ENCODE peak calls at places on chromosomes 2 and 18, in five cellular contexts. N is cardiac muscle cell, L is left lung, F is H1, G is SJSA1. R is an unnamed sample.

GRCh38 chr2:36362291-36362690 is 6.7 kb downstream of the CRIM1 start:
- DNase-seq in N (no peak), L (no peak), F (no peak), G (peak; percentile 43), R (no peak)

GRCh38 chr2:75071766-75072165 is 113.3 kb downstream of the POLE4 start:
- DNase-seq in N (no peak), L (no peak), F (no peak), G (no peak), R (no peak)

GRCh38 chr2:5937865-5938565 is 245.8 kb downstream of the SOX11 start:
- DNase-seq in N (peak; percentile 26), L (no peak), F (no peak), G (no peak), R (no peak)

GRCh38 chr2:1572638-1573037 is 159.4 kb downstream of the TPO start:
- DNase-seq in N (no peak), L (no peak), F (no peak), G (no peak), R (no peak)

GRCh38 chr2:128235581-128235980 is 83.1 kb downstream of the HS6ST1 start:
- DNase-seq in N (no peak), L (no peak), F (no peak), G (no peak), R (no peak)

GRCh38 chr2:128433911-128434550 is 115.4 kb upstream of the HS6ST1 start:
- DNase-seq in N (no peak), L (peak; percentile 15), F (no peak), G (no peak), R (no peak)

GRCh38 chr2:3535467-3535793 is 16.1 kb upstream of the ADI1 start:
- DNase-seq in N (no peak), L (no peak), F (no peak), G (no peak), R (no peak)

GRCh38 chr2:158339513-158339912 is 117.0 kb downstream of the CCDC148 start:
- DNase-seq in N (no peak), L (no peak), F (no peak), G (no peak), R (no peak)

GRCh38 chr2:64979744-64980143 is 9.5 kb upstream of the SLC1A4 start:
- DNase-seq in N (no peak), L (no peak), F (no peak), G (no peak), R (no peak)

GRCh38 chr2:58896600-58896999 is 655.5 kb upstream of the FANCL start:
- DNase-seq in N (no peak), L (no peak), F (no peak), G (no peak), R (no peak)

GRCh38 chr2:618591-618990 is 58.6 kb downstream of the TMEM18 start:
- DNase-seq in N (no peak), L (no peak), F (no peak), G (no peak), R (no peak)

GRCh38 chr18:63292844-63293683 is 26.5 kb downstream of the BCL2 start:
- DNase-seq in N (no peak), L (no peak), F (no peak), G (no peak), R (no peak)

GRCh38 chr2:150759531-150759930 is 272.1 kb upstream of the RND3 start:
- DNase-seq in N (no peak), L (no peak), F (no peak), G (no peak), R (no peak)

GRCh38 chr2:31131871-31132270 is 6.4 kb downstream of the GALNT14 start:
- DNase-seq in N (no peak), L (no peak), F (no peak), G (no peak), R (no peak)

GRCh38 chr2:20350753-20351554 is at the start of gene PUM2:
- DNase-seq in N (peak; percentile 96), L (peak; percentile 93), F (peak; percentile 90), G (peak; percentile 94), R (peak; percentile 95)

GRCh38 chr18:4353853-4354418 is 101.2 kb downstream of the DLGAP1 start:
- DNase-seq in N (no peak), L (no peak), F (no peak), G (no peak), R (no peak)

GRCh38 chr18:23871410-23871809 is 143.1 kb upstream of the TTC39C start:
- DNase-seq in N (peak; percentile 54), L (no peak), F (no peak), G (peak; percentile 33), R (no peak)

GRCh38 chr18:22983175-22983574 is 50.0 kb downstream of the RBBP8 start:
- DNase-seq in N (peak; percentile 29), L (no peak), F (no peak), G (peak; percentile 14), R (no peak)

GRCh38 chr2:55620123-55620779 is 2.8 kb upstream of the PPP4R3B start:
- DNase-seq in N (peak; percentile 6), L (no peak), F (no peak), G (no peak), R (no peak)

GRCh38 chr2:10079931-10080535 is at the start of gene CYS1:
- DNase-seq in N (peak; percentile 52), L (no peak), F (no peak), G (no peak), R (no peak)

GRCh38 chr18:48339692-48340091 is 69.5 kb downstream of the ZBTB7C start:
- DNase-seq in N (no peak), L (no peak), F (no peak), G (no peak), R (no peak)

GRCh38 chr2:158191076-158191566 is 89.4 kb downstream of the UPP2 start:
- DNase-seq in N (no peak), L (no peak), F (no peak), G (peak; percentile 53), R (no peak)

GRCh38 chr2:69615078-69615630 is 28.4 kb downstream of the AAK1 start:
- DNase-seq in N (no peak), L (no peak), F (no peak), G (no peak), R (no peak)

GRCh38 chr2:22027345-22028005 is 903.7 kb downstream of the TDRD15 start:
- DNase-seq in N (no peak), L (no peak), F (no peak), G (no peak), R (no peak)

GRCh38 chr2:174611851-174612250 is 14.2 kb upstream of the WIPF1 start:
- DNase-seq in N (no peak), L (no peak), F (no peak), G (no peak), R (no peak)

GRCh38 chr2:12694990-12695774 is 21.6 kb upstream of the TRIB2 start:
- DNase-seq in N (no peak), L (no peak), F (no peak), G (no peak), R (no peak)

GRCh38 chr2:150924862-150925261 is 336.8 kb downstream of the RBM43 start:
- DNase-seq in N (no peak), L (no peak), F (no peak), G (no peak), R (no peak)

GRCh38 chr2:11863513-11864328 is 117.3 kb downstream of the LPIN1 start:
- DNase-seq in N (peak; percentile 87), L (peak; percentile 87), F (peak; percentile 78), G (peak; percentile 94), R (peak; percentile 81)

GRCh38 chr2:7424481-7424880 is 507.3 kb downstream of the RNF144A start:
- DNase-seq in N (no peak), L (no peak), F (no peak), G (no peak), R (no peak)

GRCh38 chr18:13539050-13539449 is 187.3 kb downstream of the FAM210A start:
- DNase-seq in N (no peak), L (no peak), F (no peak), G (no peak), R (peak; percentile 43)

GRCh38 chr2:231716641-231717280 is 8.4 kb downstream of the PTMA start:
- DNase-seq in N (no peak), L (no peak), F (no peak), G (peak; percentile 35), R (no peak)

GRCh38 chr18:74981476-74981875 is 227.5 kb downstream of the PTGR3 start:
- DNase-seq in N (no peak), L (no peak), F (no peak), G (no peak), R (no peak)

GRCh38 chr2:1162768-1163584 is 212.3 kb downstream of the SNTG2 start:
- DNase-seq in N (no peak), L (no peak), F (no peak), G (peak; percentile 10), R (no peak)

GRCh38 chr2:84902526-84902925 is 2.9 kb upstream of the TMSB10 start:
- DNase-seq in N (no peak), L (no peak), F (no peak), G (no peak), R (no peak)
- H3K27ac ChIP-seq in N (no peak overlapping the region), L (no peak overlapping the region), F (no peak overlapping the region), G (no peak overlapping the region), R (no peak overlapping the region)

GRCh38 chr2:127162261-127163089 is 55.5 kb upstream of the BIN1 start:
- DNase-seq in N (no peak), L (no peak), F (no peak), G (no peak), R (no peak)
- H3K4me3 ChIP-seq in N (no peak overlapping the region), L (no peak overlapping the region), F (no peak overlapping the region), G (no peak overlapping the region), R (no peak overlapping the region)

DNA sequence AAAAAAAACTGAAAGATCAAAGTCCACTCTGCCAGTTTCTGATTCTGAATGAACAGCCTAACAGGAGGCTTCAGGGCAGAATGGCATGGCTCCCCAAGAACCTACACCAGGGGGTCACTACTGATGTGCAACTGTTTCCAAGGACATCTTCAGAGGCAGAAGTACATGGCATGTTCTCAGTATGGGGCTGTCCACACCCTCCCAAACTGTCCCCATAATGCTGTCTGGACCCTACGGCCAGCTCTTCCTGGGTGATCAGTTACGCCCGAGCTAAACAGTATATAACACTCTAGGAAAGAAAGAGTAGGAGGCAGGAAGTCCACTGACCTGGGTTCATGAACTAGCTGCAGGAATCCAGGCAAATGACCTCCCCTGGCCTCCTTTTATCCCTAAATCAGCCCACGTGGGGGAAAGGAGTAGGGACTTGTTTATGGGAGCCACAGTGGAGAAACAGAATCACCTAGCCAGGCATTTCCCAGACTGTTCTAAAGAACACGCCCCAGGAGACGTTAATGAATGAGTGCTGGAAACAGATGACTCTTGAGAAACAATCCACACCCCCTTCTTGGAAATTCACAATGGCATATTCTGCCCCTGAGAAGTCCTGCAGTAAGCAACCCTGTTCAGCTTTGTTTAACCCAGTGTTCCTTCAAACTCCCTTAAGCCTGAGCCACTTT is 2.5 kb downstream of the TMBIM1 start:
- DNase-seq in N (no peak), L (no peak), F (no peak), G (no peak), R (no peak)
- H3K4me1 ChIP-seq in N (peaks cover 26% of the 10 kb centered on the region), L (peaks cover 66% of the 10 kb centered on the region), F (peaks cover 12% of the 10 kb centered on the region), G (peaks cover 53% of the 10 kb centered on the region), R (peaks cover 85% of the 10 kb centered on the region)

GRCh38 chr2:168244318-168244717 is 3.1 kb downstream of the STK39 start:
- DNase-seq in N (peak; percentile 45), L (no peak), F (no peak), G (peak; percentile 33), R (no peak)
- H3K27ac ChIP-seq in N (peak overlapping the region; percentile 1), L (no peak overlapping the region), F (no peak overlapping the region), G (no peak overlapping the region), R (no peak overlapping the region)